ENCODE peak calls at places on chromosomes 12 and 14, in six cellular contexts. Z, L, K, R, P and N are unnamed samples.

GRCh38 chr12:64102339-64102738 is 119.8 kb downstream of the KICS2 start:
- DNase-seq in R (no peak), L (no peak), K (no peak), Z (no peak), P (no peak), N (no peak)

GRCh38 chr12:45381351-45381750 is 165.5 kb downstream of the ANO6 start:
- DNase-seq in K (no peak), Z (no peak), P (no peak), R (no peak), L (no peak), N (no peak)

GRCh38 chr12:15757553-15758255 is 31.5 kb downstream of the EPS8 start:
- DNase-seq in K (no peak), L (no peak), R (no peak), Z (peak), P (no peak), N (no peak)

GRCh38 chr12:63989301-63989845 is 144.9 kb downstream of the SRGAP1 start:
- DNase-seq in P (no peak), L (no peak), R (no peak), Z (peak), K (no peak), N (no peak)

GRCh38 chr12:12586879-12587675 is 24.4 kb upstream of the DUSP16 start:
- DNase-seq in R (no peak), L (no peak), K (no peak), Z (no peak), P (no peak), N (no peak)

GRCh38 chr14:101471723-101472517 is 89.4 kb upstream of the DIO3 start:
- DNase-seq in R (no peak), Z (no peak), P (no peak), K (peak), L (no peak), N (no peak)

GRCh38 chr12:57340104-57340503 is 89.1 kb upstream of the STAC3 start:
- DNase-seq in L (peak), R (no peak), K (no peak), Z (no peak), P (no peak), N (no peak)

GRCh38 chr14:99737451-99737951 is 53.4 kb downstream of the CYP46A1 start:
- DNase-seq in R (no peak), L (no peak), K (no peak), Z (no peak), P (no peak), N (no peak)

GRCh38 chr12:92244036-92244435 is 98.4 kb upstream of the BTG1 start:
- DNase-seq in L (no peak), P (no peak), R (no peak), K (no peak), Z (no peak), N (no peak)

GRCh38 chr14:54364555-54365415 is 32.0 kb upstream of the CDKN3 start:
- DNase-seq in P (no peak), R (no peak), K (peak), Z (peak), L (no peak), N (no peak)

GRCh38 chr14:73231874-73232851 is 5.1 kb upstream of the PAPLN start:
- DNase-seq in K (peak), L (peak), P (no peak), Z (peak), R (no peak), N (no peak)

GRCh38 chr14:26444745-26445144 is 153.1 kb downstream of the NOVA1 start:
- DNase-seq in P (no peak), K (no peak), L (no peak), Z (no peak), R (no peak), N (no peak)

GRCh38 chr12:124352839-124353238 is 57.9 kb downstream of the RFLNA start:
- DNase-seq in R (no peak), P (no peak), K (no peak), L (peak), Z (peak), N (no peak)

GRCh38 chr14:66746316-66747006 is 238.5 kb downstream of the GPHN start:
- DNase-seq in K (no peak), Z (peak), P (no peak), L (no peak), R (no peak), N (no peak)

GRCh38 chr14:102089621-102090343 is 2.9 kb upstream of the HSP90AA1 start:
- DNase-seq in L (no peak), R (no peak), P (no peak), K (no peak), Z (no peak), N (no peak)

GRCh38 chr14:98474900-98475299 is 797.1 kb downstream of the BCL11B start:
- DNase-seq in P (no peak), K (no peak), R (no peak), Z (no peak), L (no peak), N (no peak)

GRCh38 chr14:95901014-95901413 is 24.4 kb downstream of the TUNAR start:
- DNase-seq in L (no peak), P (no peak), K (no peak), R (no peak), Z (no peak), N (no peak)

GRCh38 chr14:77498984-77499527 is 440 bp upstream of the ISM2 start:
- DNase-seq in Z (peak), L (no peak), K (peak), P (no peak), R (peak), N (peak)

GRCh38 chr12:53078425-53079225 is 565 bp downstream of the SPRYD3 start:
- DNase-seq in Z (no peak), L (no peak), R (no peak), P (no peak), K (no peak), N (no peak)

GRCh38 chr14:105492051-105492965 is 1.3 kb downstream of the TEDC1 start:
- DNase-seq in K (no peak), R (no peak), Z (no peak), P (no peak), L (no peak), N (no peak)

GRCh38 chr14:99731536-99732435 is 47.7 kb downstream of the CYP46A1 start:
- DNase-seq in Z (no peak), R (no peak), L (no peak), P (no peak), K (no peak), N (no peak)

GRCh38 chr12:106251636-106252035 is 3.8 kb upstream of the CKAP4 start:
- DNase-seq in R (no peak), P (no peak), Z (no peak), K (peak), L (no peak), N (no peak)

GRCh38 chr12:13745100-13745678 is 236.2 kb downstream of the GRIN2B start:
- DNase-seq in K (peak), L (no peak), R (no peak), P (no peak), Z (no peak), N (no peak)

GRCh38 chr12:60100150-60100549 is 504.3 kb downstream of the SLC16A7 start:
- DNase-seq in K (no peak), L (no peak), P (no peak), Z (no peak), R (no peak), N (no peak)

GRCh38 chr12:55743131-55743921 is 404 bp downstream of the GDF11 start:
- DNase-seq in P (no peak), R (peak), L (peak), K (peak), Z (no peak), N (peak)

GRCh38 chr14:66140963-66141362 is 345.2 kb upstream of the CCDC196 start:
- DNase-seq in P (no peak), Z (no peak), R (no peak), K (no peak), L (no peak), N (no peak)

GRCh38 chr12:55188974-55189556 is 31.8 kb upstream of the OR10A7 start:
- DNase-seq in K (no peak), P (peak), Z (peak), L (peak), R (no peak), N (no peak)

GRCh38 chr14:84969501-84969900 is 560.4 kb upstream of the FLRT2 start:
- DNase-seq in Z (no peak), P (no peak), R (no peak), K (no peak), L (no peak), N (no peak)

GRCh38 chr14:90846511-90846910 is 30.3 kb upstream of the TTC7B start:
- DNase-seq in P (no peak), R (no peak), L (no peak), K (no peak), Z (no peak), N (no peak)

DNA sequence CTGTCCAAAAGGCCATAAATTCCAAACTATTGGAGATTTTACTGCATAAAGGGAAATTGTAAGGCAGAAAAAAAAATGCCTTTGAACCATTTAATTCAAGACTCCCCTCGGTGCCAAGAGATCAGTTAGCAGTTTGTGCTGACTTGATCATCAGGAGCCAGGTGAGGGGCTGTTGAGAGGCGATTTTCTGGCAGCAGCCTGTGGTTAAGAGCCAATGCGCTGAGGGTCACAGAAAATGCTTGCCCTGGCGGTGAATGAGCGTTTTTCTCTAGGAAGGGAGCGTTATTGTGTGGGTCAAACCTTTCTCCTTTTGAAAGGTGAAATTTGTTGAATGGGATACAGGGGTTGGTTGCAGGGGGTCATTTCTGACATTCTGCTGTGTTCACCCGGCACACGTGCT is 4.7 kb downstream of the SRRM4 start:
- DNase-seq in L (no peak), P (no peak), Z (no peak), R (no peak), K (no peak), N (no peak)
- TF ChIP-seq TAF1 in L (no peak), P (no peak), Z (no peak), R (no peak), K (no peak), N (no peak)

GRCh38 chr14:24138396-24139271 is 2.6 kb downstream of the PSME1 start:
- DNase-seq in K (no peak), P (no peak), Z (no peak), R (no peak), L (no peak), N (no peak)

GRCh38 chr14:24139272-24139934 is 2.0 kb downstream of the EMC9 start:
- DNase-seq in L (no peak), R (no peak), P (no peak), Z (peak), K (no peak), N (no peak)

GRCh38 chr14:24144451-24144850 is 2.0 kb downstream of the PSME2 start:
- DNase-seq in R (no peak), L (no peak), K (no peak), Z (no peak), P (no peak), N (no peak)

GRCh38 chr14:24143511-24143910 is 2.1 kb upstream of the EMC9 start:
- DNase-seq in Z (no peak), R (no peak), P (no peak), L (no peak), K (no peak), N (no peak)

GRCh38 chr14:24141030-24141880 is at the start of gene EMC9:
- DNase-seq in Z (peak), R (peak), K (peak), L (peak), P (peak), N (peak)
- TF ChIP-seq POLR2A in Z (peak), R (peak), K (peak), L (peak), P (peak), N (peak)

DNA sequence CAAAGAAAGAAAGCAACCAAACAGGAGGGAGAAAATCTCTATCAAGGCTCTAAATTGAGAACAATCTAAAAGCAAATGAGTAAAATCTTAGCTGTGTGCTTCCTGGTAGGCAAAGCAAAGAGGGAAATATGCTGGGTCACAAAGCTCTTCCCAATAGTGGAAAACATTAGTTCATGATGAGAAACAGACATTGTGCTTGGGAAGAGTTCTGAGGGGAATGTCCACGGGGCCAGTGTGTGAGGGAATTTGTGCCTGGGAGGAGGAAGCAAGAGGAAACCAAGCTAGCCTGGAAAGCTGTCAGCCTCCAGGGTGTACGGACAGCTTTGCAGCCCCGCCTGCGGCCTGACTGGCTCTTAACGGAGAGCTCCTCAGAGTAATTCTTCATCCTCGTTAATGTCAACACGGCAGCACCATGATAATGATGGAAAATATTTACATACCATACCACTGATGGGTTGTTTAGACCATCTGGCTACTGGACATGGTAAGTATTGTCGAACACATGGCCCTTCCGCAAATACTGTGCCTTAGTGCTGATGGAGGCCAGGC is 32.4 kb downstream of the PITPNM2 start:
- DNase-seq in R (no peak), P (no peak), K (no peak), Z (no peak), L (no peak), N (no peak)
- TF ChIP-seq POLR2AphosphoS5 in R (no peak), P (no peak), K (no peak), Z (no peak), L (no peak), N (no peak)

GRCh38 chr14:104348741-104349140 is 210.4 kb downstream of the KIF26A start:
- DNase-seq in R (no peak), K (no peak), P (no peak), L (no peak), Z (no peak), N (no peak)
- TF ChIP-seq TAF1 in R (no peak), K (no peak), P (no peak), L (no peak), Z (no peak), N (no peak)

GRCh38 chr14:69766984-69767368 is at the start of gene SRSF5:
- DNase-seq in R (peak), L (peak), P (peak), K (peak), Z (peak), N (peak)
- TF ChIP-seq POLR2A in R (peak), L (peak), P (peak), K (peak), Z (peak), N (peak)

GRCh38 chr12:48880647-48881046 is 15.0 kb upstream of the RND1 start:
- DNase-seq in R (no peak), K (no peak), Z (no peak), L (no peak), P (no peak), N (no peak)

GRCh38 chr12:48883305-48884171 is 17.9 kb upstream of the RND1 start:
- DNase-seq in R (no peak), Z (peak), P (no peak), L (no peak), K (peak), N (no peak)

GRCh38 chr12:48882972-48883304 is 17.3 kb upstream of the RND1 start:
- DNase-seq in K (no peak), Z (no peak), L (no peak), P (no peak), R (no peak), N (no peak)

GRCh38 chr12:48881652-48882324 is 16.1 kb upstream of the RND1 start:
- DNase-seq in R (no peak), Z (no peak), P (no peak), L (no peak), K (no peak), N (no peak)

GRCh38 chr12:48882325-48882687 is 16.6 kb upstream of the RND1 start:
- DNase-seq in Z (no peak), P (no peak), L (no peak), R (no peak), K (no peak), N (no peak)
- TF ChIP-seq POLR2AphosphoS5 in Z (no peak), P (no peak), L (no peak), R (no peak), K (no peak), N (no peak)

GRCh38 chr12:131675126-131676080 is 35.5 kb upstream of the SFSWAP start:
- DNase-seq in P (no peak), R (no peak), K (no peak), Z (no peak), L (no peak), N (no peak)
- TF ChIP-seq TAF1 in P (no peak), R (no peak), K (no peak), Z (no peak), L (no peak), N (no peak)